ENCODE peak calls at places on chromosomes 4 and X, in four cellular contexts. One of them, this sample, is unnamed. For H3K4me1, the result is how much of the 10 kb centered on the place peaks cover.

GRCh38 chr4:124092101-124093057 is 620.2 kb downstream of the ANKRD50 start:
- DNase-seq in stomach: no peak
- DNase-seq in adrenal gland: no peak
- DNase-seq in aorta: no peak
- DNase-seq in this sample: no peak

GRCh38 chrX:115561605-115562491 is 874 bp downstream of the PLS3 start:
- DNase-seq in stomach: peak
- DNase-seq in adrenal gland: peak
- DNase-seq in aorta: peak
- DNase-seq in this sample: peak

GRCh38 chr4:115918149-115918548 is 804.7 kb upstream of the NDST4 start:
- DNase-seq in stomach: no peak
- DNase-seq in adrenal gland: no peak
- DNase-seq in aorta: no peak
- DNase-seq in this sample: no peak

GRCh38 chr4:74431113-74431826 is 13.7 kb upstream of the AREG start:
- DNase-seq in stomach: no peak
- DNase-seq in adrenal gland: no peak
- DNase-seq in aorta: no peak
- DNase-seq in this sample: no peak

GRCh38 chrX:129984196-129984962 is 1.9 kb downstream of the BCORL1 start:
- DNase-seq in stomach: no peak
- DNase-seq in adrenal gland: peak
- DNase-seq in aorta: peak
- DNase-seq in this sample: peak

GRCh38 chr4:71729856-71730255 is 54.0 kb downstream of the GC start:
- DNase-seq in stomach: no peak
- DNase-seq in adrenal gland: no peak
- DNase-seq in aorta: no peak
- DNase-seq in this sample: no peak

GRCh38 chr4:119113033-119113655 is 22.5 kb upstream of the MYOZ2 start:
- DNase-seq in stomach: no peak
- DNase-seq in adrenal gland: no peak
- DNase-seq in aorta: no peak
- DNase-seq in this sample: no peak

GRCh38 chr4:4259484-4260100 is 11.6 kb upstream of the TMEM128 start:
- DNase-seq in stomach: no peak
- DNase-seq in adrenal gland: no peak
- DNase-seq in aorta: no peak
- DNase-seq in this sample: no peak

GRCh38 chrX:135512508-135513139 is 7.8 kb upstream of the INTS6L start:
- DNase-seq in stomach: no peak
- DNase-seq in adrenal gland: no peak
- DNase-seq in aorta: no peak
- DNase-seq in this sample: no peak

GRCh38 chr4:111506706-111507105 is 638.5 kb upstream of the FAM241A start:
- DNase-seq in stomach: no peak
- DNase-seq in adrenal gland: no peak
- DNase-seq in aorta: no peak
- DNase-seq in this sample: no peak

GRCh38 chr4:18214656-18215055 is 193.1 kb upstream of the LCORL start:
- DNase-seq in stomach: no peak
- DNase-seq in adrenal gland: no peak
- DNase-seq in aorta: no peak
- DNase-seq in this sample: no peak

GRCh38 chr4:123956204-123956603 is 559.6 kb downstream of the SPRY1 start:
- DNase-seq in stomach: no peak
- DNase-seq in adrenal gland: no peak
- DNase-seq in aorta: no peak
- DNase-seq in this sample: no peak

GRCh38 chrX:24100713-24101112 is 46.0 kb downstream of the EIF2S3 start:
- DNase-seq in stomach: no peak
- DNase-seq in adrenal gland: no peak
- DNase-seq in aorta: no peak
- DNase-seq in this sample: no peak

GRCh38 chrX:13029341-13029740 is 15.1 kb downstream of the FAM9C start:
- DNase-seq in stomach: peak
- DNase-seq in adrenal gland: peak
- DNase-seq in aorta: peak
- DNase-seq in this sample: peak

GRCh38 chr4:21948347-21949072 is at the start of gene KCNIP4:
- DNase-seq in stomach: no peak
- DNase-seq in adrenal gland: no peak
- DNase-seq in aorta: no peak
- DNase-seq in this sample: peak

GRCh38 chr4:26509681-26510333 is 19.5 kb upstream of the CCKAR start:
- DNase-seq in stomach: no peak
- DNase-seq in adrenal gland: no peak
- DNase-seq in aorta: no peak
- DNase-seq in this sample: no peak

GRCh38 chr4:2194556-2194955 is 47.4 kb downstream of the HAUS3 start:
- DNase-seq in stomach: no peak
- DNase-seq in adrenal gland: no peak
- DNase-seq in aorta: no peak
- DNase-seq in this sample: no peak

GRCh38 chr4:104283303-104283702 is 211.4 kb downstream of the CXXC4 start:
- DNase-seq in stomach: no peak
- DNase-seq in adrenal gland: no peak
- DNase-seq in aorta: no peak
- DNase-seq in this sample: no peak

GRCh38 chr4:53189011-53189410 is 176.8 kb downstream of the SCFD2 start:
- DNase-seq in stomach: no peak
- DNase-seq in adrenal gland: no peak
- DNase-seq in aorta: no peak
- DNase-seq in this sample: no peak

GRCh38 chrX:38513087-38513742 is 48.1 kb upstream of the TSPAN7 start:
- DNase-seq in stomach: no peak
- DNase-seq in adrenal gland: no peak
- DNase-seq in aorta: no peak
- DNase-seq in this sample: no peak

GRCh38 chr4:129092636-129093172 is 635 bp downstream of the SCLT1 start:
- DNase-seq in stomach: no peak
- DNase-seq in adrenal gland: no peak
- DNase-seq in aorta: no peak
- DNase-seq in this sample: no peak

GRCh38 chrX:108735087-108735679 is 1.2 kb downstream of the IRS4 start:
- DNase-seq in stomach: no peak
- DNase-seq in adrenal gland: no peak
- DNase-seq in aorta: no peak
- DNase-seq in this sample: no peak

GRCh38 chr4:173424899-173425805 is 26.2 kb upstream of the SCRG1 start:
- DNase-seq in stomach: no peak
- DNase-seq in adrenal gland: no peak
- DNase-seq in aorta: no peak
- DNase-seq in this sample: no peak

GRCh38 chr4:24024597-24024996 is 134.8 kb upstream of the PPARGC1A start:
- DNase-seq in stomach: no peak
- DNase-seq in adrenal gland: no peak
- DNase-seq in aorta: no peak
- DNase-seq in this sample: no peak

GRCh38 chr4:743463-744211 is 38.0 kb downstream of the PCGF3 start:
- DNase-seq in stomach: no peak
- DNase-seq in adrenal gland: no peak
- DNase-seq in aorta: no peak
- DNase-seq in this sample: no peak

GRCh38 chr4:158895797-158896442 is 127.1 kb downstream of the FNIP2 start:
- DNase-seq in stomach: peak
- DNase-seq in adrenal gland: no peak
- DNase-seq in aorta: no peak
- DNase-seq in this sample: no peak

GRCh38 chr4:186979966-186980745 is 256.5 kb upstream of the FAT1 start:
- DNase-seq in stomach: no peak
- DNase-seq in adrenal gland: no peak
- DNase-seq in aorta: no peak
- DNase-seq in this sample: no peak

GRCh38 chrX:34875204-34875603 is 67.4 kb upstream of the FAM47B start:
- DNase-seq in stomach: no peak
- DNase-seq in adrenal gland: no peak
- DNase-seq in aorta: no peak
- DNase-seq in this sample: no peak

GRCh38 chr4:14289708-14290107 is 662.2 kb upstream of the BOD1L1 start:
- DNase-seq in stomach: no peak
- DNase-seq in adrenal gland: no peak
- DNase-seq in aorta: no peak
- DNase-seq in this sample: no peak

GRCh38 chrX:71533514-71533849 is 578 bp downstream of the OGT start:
- DNase-seq in stomach: no peak
- DNase-seq in adrenal gland: no peak
- DNase-seq in aorta: no peak
- DNase-seq in this sample: no peak

GRCh38 chr4:10861036-10861435 is 176.5 kb upstream of the CLNK start:
- DNase-seq in stomach: no peak
- DNase-seq in adrenal gland: no peak
- DNase-seq in aorta: no peak
- DNase-seq in this sample: no peak

GRCh38 chr4:123825596-123826291 is 429.1 kb downstream of the SPRY1 start:
- DNase-seq in stomach: no peak
- DNase-seq in adrenal gland: no peak
- DNase-seq in aorta: no peak
- DNase-seq in this sample: no peak

GRCh38 chr4:68319040-68319439 is 30.9 kb downstream of the YTHDC1 start:
- DNase-seq in stomach: no peak
- DNase-seq in adrenal gland: no peak
- DNase-seq in aorta: no peak
- DNase-seq in this sample: no peak

GRCh38 chr4:92566284-92566683 is 262.5 kb downstream of the GRID2 start:
- DNase-seq in stomach: no peak
- DNase-seq in adrenal gland: no peak
- DNase-seq in aorta: no peak
- DNase-seq in this sample: no peak

GRCh38 chr4:10753326-10753725 is 68.8 kb upstream of the CLNK start:
- DNase-seq in stomach: no peak
- DNase-seq in adrenal gland: no peak
- DNase-seq in aorta: no peak
- DNase-seq in this sample: no peak

GRCh38 chrX:19839770-19840254 is 47.6 kb downstream of the SH3KBP1 start:
- DNase-seq in stomach: no peak
- DNase-seq in adrenal gland: no peak
- DNase-seq in aorta: no peak
- DNase-seq in this sample: no peak
- H3K4me1 ChIP-seq in stomach: under half
- H3K4me1 ChIP-seq in adrenal gland: under half
- H3K4me1 ChIP-seq in aorta: under half
- H3K4me1 ChIP-seq in this sample: under half

GRCh38 chr4:76197971-76198410 is 15.6 kb downstream of the SCARB2 start:
- DNase-seq in stomach: no peak
- DNase-seq in adrenal gland: peak
- DNase-seq in aorta: peak
- DNase-seq in this sample: peak

GRCh38 chr4:76194325-76194724 is 19.3 kb downstream of the SCARB2 start:
- DNase-seq in stomach: no peak
- DNase-seq in adrenal gland: peak
- DNase-seq in aorta: no peak
- DNase-seq in this sample: no peak

GRCh38 chr4:76197001-76197743 is 16.5 kb downstream of the SCARB2 start:
- DNase-seq in stomach: no peak
- DNase-seq in adrenal gland: no peak
- DNase-seq in aorta: no peak
- DNase-seq in this sample: no peak

GRCh38 chr4:76192221-76192620 is 21.4 kb downstream of the SCARB2 start:
- DNase-seq in stomach: no peak
- DNase-seq in adrenal gland: no peak
- DNase-seq in aorta: no peak
- DNase-seq in this sample: no peak

DNA sequence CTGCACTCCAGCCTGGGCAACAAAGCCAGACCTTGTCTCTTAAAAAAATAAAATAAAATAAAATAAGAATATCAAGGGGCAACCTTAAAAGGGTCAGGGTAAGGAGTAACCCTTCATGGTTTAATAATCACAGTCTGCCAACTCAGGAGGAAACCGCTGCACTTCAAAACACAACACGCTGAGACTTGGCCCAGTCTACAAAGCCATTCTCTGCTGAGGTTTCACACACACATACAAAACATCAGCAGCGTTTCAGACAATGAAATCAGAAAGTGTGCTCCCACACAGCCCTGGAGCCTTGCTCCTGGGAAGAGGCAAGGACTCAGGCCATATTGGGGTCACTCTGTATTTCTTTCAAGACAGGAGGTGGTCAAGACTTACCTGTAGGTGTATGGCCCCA is 18.3 kb downstream of the SCARB2 start:
- DNase-seq in stomach: no peak
- DNase-seq in adrenal gland: no peak
- DNase-seq in aorta: no peak
- DNase-seq in this sample: no peak
- H3K4me1 ChIP-seq in stomach: half or more
- H3K4me1 ChIP-seq in adrenal gland: under half
- H3K4me1 ChIP-seq in aorta: under half
- H3K4me1 ChIP-seq in this sample: under half

GRCh38 chr4:152189451-152190179 is 346.3 kb downstream of the FBXW7 start:
- DNase-seq in stomach: no peak
- DNase-seq in adrenal gland: no peak
- DNase-seq in aorta: no peak
- DNase-seq in this sample: no peak
- H3K4me1 ChIP-seq in stomach: under half
- H3K4me1 ChIP-seq in adrenal gland: under half
- H3K4me1 ChIP-seq in aorta: under half
- H3K4me1 ChIP-seq in this sample: under half

GRCh38 chrX:45757272-45757671 is 556.6 kb upstream of the DIPK2B start:
- DNase-seq in stomach: no peak
- DNase-seq in adrenal gland: no peak
- DNase-seq in aorta: no peak
- DNase-seq in this sample: no peak

GRCh38 chrX:45760187-45760742 is 559.6 kb upstream of the DIPK2B start:
- DNase-seq in stomach: no peak
- DNase-seq in adrenal gland: no peak
- DNase-seq in aorta: no peak
- DNase-seq in this sample: no peak

GRCh38 chrX:45758738-45759397 is 558.2 kb upstream of the DIPK2B start:
- DNase-seq in stomach: no peak
- DNase-seq in adrenal gland: no peak
- DNase-seq in aorta: no peak
- DNase-seq in this sample: no peak

GRCh38 chrX:45756562-45756961 is 555.9 kb upstream of the DIPK2B start:
- DNase-seq in stomach: no peak
- DNase-seq in adrenal gland: no peak
- DNase-seq in aorta: no peak
- DNase-seq in this sample: no peak

DNA sequence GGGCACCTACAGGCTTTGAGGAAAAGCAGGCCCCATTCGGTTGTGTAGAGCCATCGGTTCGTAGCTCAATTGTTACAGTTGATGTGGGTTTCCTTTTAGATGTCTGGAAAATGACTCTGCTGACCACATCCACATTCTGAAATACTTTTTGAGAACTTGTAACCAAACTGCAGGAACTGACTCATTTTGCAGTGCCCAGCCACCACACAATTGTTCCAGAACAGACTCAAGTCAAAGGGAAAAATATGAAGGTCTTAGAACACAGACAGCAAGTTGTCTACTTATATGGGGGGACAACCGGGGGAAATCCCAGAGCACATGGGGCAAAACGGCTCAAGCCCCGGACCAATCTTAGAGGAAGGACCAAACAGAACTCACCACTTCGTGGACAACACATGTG is 557.6 kb upstream of the DIPK2B start:
- DNase-seq in stomach: no peak
- DNase-seq in adrenal gland: no peak
- DNase-seq in aorta: peak
- DNase-seq in this sample: no peak
- H3K4me1 ChIP-seq in stomach: under half
- H3K4me1 ChIP-seq in adrenal gland: under half
- H3K4me1 ChIP-seq in aorta: under half
- H3K4me1 ChIP-seq in this sample: under half

GRCh38 chr4:6779667-6780565 is 2.6 kb upstream of the KIAA0232 start:
- DNase-seq in stomach: no peak
- DNase-seq in adrenal gland: no peak
- DNase-seq in aorta: no peak
- DNase-seq in this sample: no peak
- H3K4me1 ChIP-seq in stomach: under half
- H3K4me1 ChIP-seq in adrenal gland: under half
- H3K4me1 ChIP-seq in aorta: under half
- H3K4me1 ChIP-seq in this sample: under half